ENCODE peak calls at places on chromosome 22, in five cellular contexts. Q is HepG2, G is H1, E is NT2/D1, J is GM12878. A is an unnamed sample.

GRCh38 chr22:26045051-26045450 is 124.2 kb upstream of the SEZ6L start:
- DNase-seq in Q (no peak), G (no peak), E (no peak), J (no peak), A (no peak)

GRCh38 chr22:49464024-49464423 is 363.6 kb downstream of the BRD1 start:
- DNase-seq in Q (no peak), G (no peak), E (no peak), J (no peak), A (no peak)

GRCh38 chr22:44192098-44192810 is 11.5 kb downstream of the PARVG start:
- DNase-seq in Q (no peak), G (peak), E (peak), J (no peak), A (peak)

GRCh38 chr22:26321469-26321913 is 107.6 kb upstream of the ASPHD2 start:
- DNase-seq in Q (no peak), G (no peak), E (no peak), J (no peak), A (no peak)

GRCh38 chr22:49310354-49310753 is 517.3 kb downstream of the BRD1 start:
- DNase-seq in Q (no peak), G (no peak), E (no peak), J (no peak), A (no peak)

GRCh38 chr22:30245181-30245984 is 1.2 kb downstream of the LIF start:
- DNase-seq in Q (peak), G (no peak), E (no peak), J (no peak), A (no peak)

GRCh38 chr22:25956801-25957200 is 212.5 kb upstream of the SEZ6L start:
- DNase-seq in Q (no peak), G (no peak), E (no peak), J (no peak), A (no peak)

GRCh38 chr22:30274061-30274812 is 7.6 kb upstream of the OSM start:
- DNase-seq in Q (no peak), G (no peak), E (no peak), J (no peak), A (no peak)

GRCh38 chr22:30609260-30610185 is 2.5 kb downstream of the TCN2 start:
- DNase-seq in Q (no peak), G (no peak), E (no peak), J (peak), A (no peak)

GRCh38 chr22:23856721-23857605 is 712 bp upstream of the SLC2A11 start:
- DNase-seq in Q (peak), G (no peak), E (no peak), J (no peak), A (no peak)

GRCh38 chr22:35984776-35985175 is 43.8 kb downstream of the RBFOX2 start:
- DNase-seq in Q (no peak), G (no peak), E (no peak), J (no peak), A (no peak)

GRCh38 chr22:39224550-39224949 is 20.2 kb downstream of the PDGFB start:
- DNase-seq in Q (no peak), G (no peak), E (no peak), J (no peak), A (no peak)

GRCh38 chr22:37639771-37640590 is 512 bp downstream of the SH3BP1 start:
- DNase-seq in Q (no peak), G (no peak), E (no peak), J (no peak), A (no peak)

GRCh38 chr22:27327497-27327896 is 474.1 kb downstream of the MN1 start:
- DNase-seq in Q (no peak), G (no peak), E (no peak), J (no peak), A (no peak)

GRCh38 chr22:25352294-25352680 is 132.8 kb downstream of the CRYBB2 start:
- DNase-seq in Q (no peak), G (no peak), E (no peak), J (no peak), A (no peak)

GRCh38 chr22:49156662-49157285 is 670.9 kb downstream of the BRD1 start:
- DNase-seq in Q (no peak), G (no peak), E (no peak), J (no peak), A (no peak)

GRCh38 chr22:35899736-35900135 is 128.9 kb downstream of the RBFOX2 start:
- DNase-seq in Q (no peak), G (no peak), E (no peak), J (no peak), A (no peak)

GRCh38 chr22:22380098-22381030 is 128.2 kb downstream of the ZNF280B start:
- DNase-seq in Q (no peak), G (no peak), E (no peak), J (no peak), A (peak)

GRCh38 chr22:49369726-49370717 is 457.7 kb downstream of the BRD1 start:
- DNase-seq in Q (no peak), G (no peak), E (no peak), J (no peak), A (no peak)

GRCh38 chr22:32448980-32449379 is 15.3 kb downstream of the BPIFC start:
- DNase-seq in Q (no peak), G (no peak), E (no peak), J (no peak), A (no peak)

GRCh38 chr22:36770946-36771340 is 5.0 kb downstream of the IFT27 start:
- DNase-seq in Q (no peak), G (no peak), E (no peak), J (no peak), A (no peak)

DNA sequence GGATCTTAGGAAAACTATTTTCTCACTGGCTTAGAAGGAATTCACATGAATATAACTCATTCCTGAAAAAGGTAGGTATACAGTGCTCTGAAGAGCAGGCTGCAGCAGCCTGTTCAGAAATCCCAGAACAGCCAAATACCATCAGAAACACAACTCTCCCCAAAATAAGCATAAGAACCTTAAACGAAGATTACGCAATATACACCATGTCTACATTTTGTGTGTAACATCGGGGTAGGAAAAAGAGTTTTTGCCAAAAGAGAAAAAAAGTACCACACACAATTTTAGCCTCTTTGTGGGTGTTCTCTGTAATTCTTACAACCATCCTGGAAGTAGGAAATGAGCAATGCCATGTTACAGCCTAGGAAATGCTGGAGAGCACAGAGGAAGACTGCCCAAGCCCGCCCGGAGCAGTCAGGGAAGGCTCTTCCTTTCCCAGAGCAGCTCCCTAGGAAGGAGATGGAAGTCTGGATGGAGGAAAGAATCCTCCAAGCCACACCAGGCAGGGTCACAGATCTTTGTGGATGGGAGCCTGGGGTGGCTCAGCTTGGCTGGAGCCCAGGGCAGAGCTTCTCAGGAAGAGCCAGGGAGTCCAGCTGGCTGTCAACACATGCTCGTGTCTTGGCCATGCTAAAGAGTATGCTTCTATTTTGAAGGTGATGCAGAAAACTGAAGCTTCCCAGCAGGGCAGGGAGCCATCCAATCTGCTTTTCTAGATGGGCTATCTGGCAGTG is 49.7 kb upstream of the ARFGAP3 start:
- DNase-seq in Q (no peak), G (no peak), E (no peak), J (no peak), A (no peak)
- TF ChIP-seq SUZ12 in Q (no peak), G (no peak), E (no peak), J (no peak), A (no peak)

GRCh38 chr22:45212306-45212709 is 28.4 kb downstream of the KIAA0930 start:
- DNase-seq in Q (no peak), G (no peak), E (no peak), J (no peak), A (no peak)
- TF ChIP-seq SUZ12 in Q (no peak), G (no peak), E (no peak), J (no peak), A (no peak)

DNA sequence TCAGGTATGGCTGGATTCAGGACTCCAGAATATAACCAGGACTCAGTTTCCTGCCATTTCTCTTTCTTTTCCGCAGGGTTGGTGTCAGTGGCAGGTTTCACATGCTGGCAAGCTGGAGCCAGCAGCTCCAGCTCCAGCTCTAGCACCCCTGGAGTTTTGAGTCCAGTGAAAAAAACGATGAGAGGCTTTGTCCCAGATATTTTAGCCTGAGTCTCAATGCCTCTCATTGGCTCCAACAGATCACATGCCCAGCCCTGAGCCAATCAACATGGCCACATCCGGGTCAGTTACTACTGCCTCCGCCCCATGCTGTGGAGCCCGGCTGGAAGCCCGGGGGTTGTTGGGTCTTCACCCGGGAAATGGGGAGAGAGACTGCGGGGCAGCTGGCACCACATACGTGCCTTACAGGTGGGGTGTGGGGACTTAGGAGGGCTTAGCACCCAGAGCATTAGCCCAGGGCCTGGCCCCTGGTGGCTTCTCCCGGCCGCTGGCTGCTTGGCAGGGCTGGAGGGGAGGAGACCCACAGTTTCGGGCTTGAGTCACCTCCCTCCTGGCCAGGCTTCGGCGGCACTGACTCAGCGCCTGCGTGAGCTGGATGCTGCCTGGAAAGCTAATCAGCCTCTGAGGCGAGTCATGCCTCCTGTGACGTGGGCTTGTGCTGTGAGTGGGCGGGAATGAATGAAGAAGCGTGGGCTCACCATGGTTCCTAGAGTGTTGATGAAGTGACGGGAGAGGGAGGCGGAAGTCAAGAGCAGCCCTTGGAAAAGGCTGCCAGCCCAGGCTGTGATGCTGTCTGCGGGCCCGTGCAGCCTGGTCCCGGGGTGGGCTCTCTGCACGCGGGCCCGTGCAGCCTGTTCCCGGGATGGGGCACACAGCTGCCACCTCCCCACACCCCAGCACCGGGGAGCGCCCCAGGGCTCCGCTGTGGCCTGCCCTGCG is 15.3 kb upstream of the MRTFA start:
- DNase-seq in Q (peak), G (peak), E (no peak), J (no peak), A (peak)
- TF ChIP-seq SUZ12 in Q (no peak), G (no peak), E (no peak), J (no peak), A (no peak)

GRCh38 chr22:46044718-46045458 is 67.9 kb upstream of the WNT7B start:
- DNase-seq in Q (no peak), G (no peak), E (no peak), J (no peak), A (no peak)

GRCh38 chr22:46043339-46043738 is 66.4 kb upstream of the WNT7B start:
- DNase-seq in Q (no peak), G (no peak), E (no peak), J (no peak), A (no peak)

GRCh38 chr22:46042786-46043185 is 65.8 kb upstream of the WNT7B start:
- DNase-seq in Q (no peak), G (no peak), E (no peak), J (no peak), A (no peak)

GRCh38 chr22:46045459-46046298 is 68.7 kb upstream of the WNT7B start:
- DNase-seq in Q (no peak), G (no peak), E (no peak), J (no peak), A (no peak)

DNA sequence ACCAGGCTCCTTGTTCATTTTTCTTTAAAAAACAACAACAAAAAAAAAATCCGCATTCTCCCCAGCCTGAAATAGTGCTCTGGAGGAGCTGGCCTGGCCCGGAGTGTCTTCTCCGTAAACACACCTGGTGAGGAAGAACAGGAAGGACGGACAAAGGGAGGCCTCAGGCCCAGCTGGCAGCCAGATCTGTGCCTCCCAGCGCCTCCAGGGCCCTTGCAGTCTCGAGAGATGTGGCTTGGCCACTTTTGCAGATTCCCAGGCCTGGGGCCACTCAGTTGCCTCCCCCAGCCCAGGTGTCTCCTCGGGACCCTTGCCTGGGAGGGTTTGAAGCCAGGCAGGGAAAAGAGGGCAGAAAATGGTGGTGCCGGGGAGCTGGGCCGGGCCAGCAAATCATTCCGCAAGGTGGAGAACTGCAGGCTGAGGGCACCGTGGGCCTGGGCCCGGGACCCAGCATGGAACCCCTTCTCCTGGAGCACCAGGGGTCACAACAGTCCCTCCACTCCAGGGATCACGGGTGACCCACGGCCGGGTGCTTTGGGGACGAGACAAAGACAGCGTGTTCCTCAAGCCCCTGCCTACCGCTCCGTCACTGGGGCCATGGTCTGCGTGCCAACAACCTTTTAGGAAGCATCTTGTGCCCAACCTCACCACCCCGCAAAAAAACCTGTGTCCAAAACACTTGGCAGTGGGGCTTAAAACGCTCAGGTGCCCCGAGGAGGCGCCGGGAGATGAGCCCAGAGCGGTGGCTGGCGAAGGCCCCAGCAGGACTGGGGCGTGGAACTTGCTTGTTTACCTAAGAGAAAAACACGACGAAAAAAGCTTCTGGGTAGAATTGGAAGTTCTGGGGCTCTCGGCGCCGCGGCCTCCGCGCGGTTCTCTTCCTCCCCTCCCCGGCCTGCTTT is 67.1 kb upstream of the WNT7B start:
- DNase-seq in Q (no peak), G (no peak), E (no peak), J (no peak), A (no peak)
- TF ChIP-seq SUZ12 in Q (no peak), G (no peak), E (no peak), J (no peak), A (no peak)

A was measured in HEK293T.